ENCODE peak calls at places on chromosomes 13 and 19, in eight cellular contexts. G is neural crest cell, C is IMR-90, T is esophagus squamous epithelium, R is mammary epithelial cell, A is left ventricle myocardium inferior, W is HFF-Myc, B is cardiac fibroblast. I is an unnamed sample.

GRCh38 chr13:45340422-45341033 is 455 bp downstream of the TPT1 start:
- DNase-seq in G (peak), C (peak), T (peak), R (peak), A (peak), W (peak), B (peak), I (peak)

GRCh38 chr19:28014821-28015405 is 1198.0 kb downstream of the UQCRFS1 start:
- DNase-seq in G (no peak), C (no peak), T (no peak), R (no peak), A (no peak), W (no peak), B (no peak), I (no peak)

GRCh38 chr19:39335168-39335567 is 675 bp downstream of the GMFG start:
- DNase-seq in G (no peak), C (no peak), T (no peak), R (no peak), A (no peak), W (no peak), B (no peak), I (no peak)

GRCh38 chr13:20161275-20161950 is 561 bp upstream of the GJA3 start:
- DNase-seq in G (no peak), C (no peak), T (no peak), R (peak), A (no peak), W (no peak), B (no peak), I (no peak)

GRCh38 chr13:50319603-50320296 is 304.5 kb downstream of the KCNRG start:
- DNase-seq in G (no peak), C (peak), T (no peak), R (peak), A (no peak), W (no peak), B (peak), I (peak)

GRCh38 chr19:57511484-57511883 is 11.7 kb downstream of the ZNF773 start:
- DNase-seq in G (no peak), C (no peak), T (no peak), R (no peak), A (no peak), W (no peak), B (no peak), I (no peak)

GRCh38 chr19:39180749-39181148 is 16.0 kb upstream of the NCCRP1 start:
- DNase-seq in G (no peak), C (no peak), T (no peak), R (no peak), A (no peak), W (no peak), B (no peak), I (no peak)

GRCh38 chr13:60869941-60870613 is 473.1 kb downstream of the TDRD3 start:
- DNase-seq in G (no peak), C (no peak), T (no peak), R (no peak), A (peak), W (no peak), B (no peak), I (no peak)

GRCh38 chr19:53394522-53394973 is 401 bp upstream of the ZNF765 start:
- DNase-seq in G (no peak), C (peak), T (no peak), R (no peak), A (peak), W (no peak), B (no peak), I (no peak)

GRCh38 chr19:8922591-8922990 is 87.6 kb downstream of the MUC16 start:
- DNase-seq in G (no peak), C (no peak), T (no peak), R (no peak), A (no peak), W (no peak), B (no peak), I (no peak)

GRCh38 chr19:44796701-44797115 is 12.2 kb upstream of the BCAM start:
- DNase-seq in G (no peak), C (peak), T (no peak), R (no peak), A (peak), W (no peak), B (no peak), I (no peak)

GRCh38 chr13:24650157-24650556 is 30.1 kb upstream of the ATP12A start:
- DNase-seq in G (no peak), C (peak), T (no peak), R (no peak), A (no peak), W (peak), B (no peak), I (peak)

GRCh38 chr19:33064117-33064777 is 441 bp downstream of the RHPN2 start:
- DNase-seq in G (no peak), C (no peak), T (no peak), R (no peak), A (no peak), W (no peak), B (no peak), I (peak)

GRCh38 chr13:101579291-101579802 is 126.9 kb downstream of the ITGBL1 start:
- DNase-seq in G (no peak), C (peak), T (no peak), R (peak), A (no peak), W (no peak), B (peak), I (peak)

GRCh38 chr19:19743176-19743575 is 10.3 kb upstream of the ZNF14 start:
- DNase-seq in G (no peak), C (no peak), T (no peak), R (no peak), A (no peak), W (no peak), B (no peak), I (no peak)

GRCh38 chr19:8820234-8820633 is 11.9 kb downstream of the ZNF558 start:
- DNase-seq in G (no peak), C (no peak), T (no peak), R (no peak), A (no peak), W (no peak), B (no peak), I (no peak)

GRCh38 chr13:24033527-24034302 is 126.8 kb upstream of the SPATA13 start:
- DNase-seq in G (no peak), C (peak), T (no peak), R (no peak), A (no peak), W (peak), B (peak), I (peak)

GRCh38 chr13:106534844-106535551 is 464 bp downstream of the EFNB2 start:
- DNase-seq in G (no peak), C (peak), T (no peak), R (peak), A (peak), W (no peak), B (peak), I (peak)

GRCh38 chr13:110062077-110062776 is 244.7 kb downstream of the COL4A1 start:
- DNase-seq in G (no peak), C (peak), T (no peak), R (peak), A (peak), W (no peak), B (no peak), I (peak)

GRCh38 chr19:3366104-3366760 is at the start of gene NFIC:
- DNase-seq in G (no peak), C (peak), T (no peak), R (peak), A (peak), W (no peak), B (peak), I (peak)

GRCh38 chr13:75400775-75401174 is 81.2 kb downstream of the TBC1D4 start:
- DNase-seq in G (no peak), C (no peak), T (no peak), R (no peak), A (no peak), W (no peak), B (no peak), I (no peak)

GRCh38 chr19:20078696-20079095 is 896 bp downstream of the ZNF90 start:
- DNase-seq in G (peak), C (peak), T (no peak), R (peak), A (peak), W (no peak), B (peak), I (peak)

GRCh38 chr19:16559896-16560295 is 12.3 kb downstream of the SLC35E1 start:
- DNase-seq in G (no peak), C (no peak), T (no peak), R (no peak), A (no peak), W (no peak), B (no peak), I (no peak)

GRCh38 chr19:30084390-30084819 is 142.4 kb downstream of the URI1 start:
- DNase-seq in G (no peak), C (no peak), T (no peak), R (no peak), A (no peak), W (no peak), B (no peak), I (no peak)

GRCh38 chr13:113400621-113401451 is 36.9 kb upstream of the GRTP1 start:
- DNase-seq in G (no peak), C (no peak), T (no peak), R (no peak), A (peak), W (no peak), B (no peak), I (no peak)

GRCh38 chr13:94140027-94140426 is 339.5 kb downstream of the DCT start:
- DNase-seq in G (no peak), C (no peak), T (no peak), R (no peak), A (no peak), W (no peak), B (no peak), I (no peak)

GRCh38 chr19:32802840-32803239 is 66.7 kb downstream of the SLC7A9 start:
- DNase-seq in G (no peak), C (no peak), T (no peak), R (no peak), A (no peak), W (no peak), B (no peak), I (no peak)

GRCh38 chr13:113646921-113647340 is 11.1 kb downstream of the ATP4B start:
- DNase-seq in G (no peak), C (no peak), T (no peak), R (no peak), A (peak), W (no peak), B (no peak), I (no peak)

GRCh38 chr19:51799311-51799997 is 4.5 kb downstream of the FPR3 start:
- DNase-seq in G (no peak), C (peak), T (no peak), R (peak), A (peak), W (peak), B (peak), I (peak)

GRCh38 chr19:5059191-5059579 is 90.3 kb downstream of the KDM4B start:
- DNase-seq in G (no peak), C (no peak), T (no peak), R (no peak), A (no peak), W (no peak), B (no peak), I (no peak)

GRCh38 chr19:33550741-33551140 is 29.1 kb upstream of the PEPD start:
- DNase-seq in G (no peak), C (no peak), T (no peak), R (no peak), A (no peak), W (no peak), B (no peak), I (no peak)

GRCh38 chr19:29712744-29713516 is 2.1 kb downstream of the C19orf12 start:
- DNase-seq in G (no peak), C (no peak), T (no peak), R (no peak), A (no peak), W (no peak), B (no peak), I (no peak)

GRCh38 chr13:34108396-34108795 is 290.4 kb downstream of the RFC3 start:
- DNase-seq in G (no peak), C (no peak), T (no peak), R (peak), A (no peak), W (no peak), B (peak), I (peak)

GRCh38 chr13:34104853-34105252 is 286.9 kb downstream of the RFC3 start:
- DNase-seq in G (no peak), C (no peak), T (no peak), R (no peak), A (no peak), W (no peak), B (no peak), I (no peak)

GRCh38 chr13:34107814-34108213 is 289.9 kb downstream of the RFC3 start:
- DNase-seq in G (no peak), C (no peak), T (no peak), R (no peak), A (no peak), W (no peak), B (peak), I (peak)

DNA sequence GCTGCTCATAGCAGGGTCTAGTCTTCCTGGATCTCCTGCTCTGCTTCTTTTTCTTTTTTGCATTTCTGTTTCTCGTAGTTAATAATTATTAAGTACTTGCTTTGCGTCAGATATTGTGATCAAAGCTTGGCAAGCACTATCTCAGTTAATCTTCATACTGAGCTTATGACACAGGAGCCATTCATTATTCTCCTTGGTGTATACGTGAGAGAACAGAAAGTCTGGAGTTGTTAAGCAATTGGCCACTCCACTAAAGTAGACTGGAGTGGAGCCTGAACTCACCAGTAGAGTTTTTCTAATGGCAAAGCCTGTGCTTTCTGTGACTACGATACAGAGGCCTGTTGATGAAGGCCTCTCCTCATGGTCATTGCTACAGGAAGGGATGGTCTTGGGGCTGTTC is 285.9 kb downstream of the RFC3 start:
- DNase-seq in G (no peak), C (no peak), T (no peak), R (no peak), A (no peak), W (no peak), B (no peak), I (no peak)
- TF ChIP-seq CTCF in G (no peak), C (no peak), T (no peak), R (no peak), A (no peak), W (no peak), B (no peak), I (no peak)

DNA sequence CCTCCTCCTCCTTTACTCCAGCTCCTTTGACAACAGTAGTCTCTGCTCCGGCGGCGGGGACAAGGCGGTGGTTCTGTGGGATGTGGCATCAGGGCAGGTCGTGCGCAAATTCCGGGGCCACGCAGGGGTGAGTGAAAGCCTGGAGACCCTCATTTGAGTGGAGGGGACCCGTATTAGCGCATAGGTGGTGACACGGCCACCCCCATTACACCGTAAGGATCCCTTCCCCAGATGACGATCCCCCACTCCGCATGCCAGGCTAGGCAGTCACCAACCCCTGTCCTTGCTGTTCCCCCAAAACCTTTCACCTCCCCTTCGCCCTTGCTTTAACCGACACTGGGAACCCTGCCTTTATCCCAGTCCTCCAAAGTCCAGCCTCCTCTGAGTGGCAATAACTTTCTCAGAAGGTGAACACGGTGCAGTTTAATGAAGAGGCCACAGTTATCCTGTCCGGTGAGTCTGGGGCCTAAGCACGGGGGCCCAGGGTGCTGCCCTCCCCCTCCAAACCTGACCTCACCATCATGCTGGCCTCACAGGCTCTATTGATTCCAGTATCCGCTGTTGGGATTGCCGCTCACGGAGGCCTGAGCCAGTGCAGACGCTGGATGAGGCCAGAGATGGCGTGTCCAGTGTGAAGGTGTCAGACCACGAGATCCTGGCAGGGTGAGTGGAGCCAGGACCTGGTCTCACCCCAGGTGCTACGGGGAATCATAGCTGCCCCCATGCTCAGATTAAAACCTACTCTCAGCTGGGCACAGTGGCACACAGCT is 3.7 kb downstream of the WDR83 start:
- DNase-seq in G (no peak), C (no peak), T (no peak), R (no peak), A (no peak), W (no peak), B (no peak), I (no peak)
- TF ChIP-seq CTCF in G (no peak), C (no peak), T (no peak), R (no peak), A (no peak), W (no peak), B (no peak), I (no peak)

GRCh38 chr13:51643882-51644281 is 59.6 kb downstream of the WDFY2 start:
- DNase-seq in G (no peak), C (peak), T (no peak), R (peak), A (no peak), W (peak), B (peak), I (peak)

GRCh38 chr13:51644649-51645048 is 60.4 kb downstream of the WDFY2 start:
- DNase-seq in G (no peak), C (peak), T (no peak), R (peak), A (no peak), W (no peak), B (peak), I (peak)

GRCh38 chr13:51646041-51646670 is 61.9 kb downstream of the WDFY2 start:
- DNase-seq in G (no peak), C (no peak), T (no peak), R (no peak), A (no peak), W (no peak), B (no peak), I (no peak)

GRCh38 chr13:51645154-51645650 is 60.9 kb downstream of the WDFY2 start:
- DNase-seq in G (no peak), C (peak), T (no peak), R (peak), A (no peak), W (no peak), B (peak), I (peak)

DNA sequence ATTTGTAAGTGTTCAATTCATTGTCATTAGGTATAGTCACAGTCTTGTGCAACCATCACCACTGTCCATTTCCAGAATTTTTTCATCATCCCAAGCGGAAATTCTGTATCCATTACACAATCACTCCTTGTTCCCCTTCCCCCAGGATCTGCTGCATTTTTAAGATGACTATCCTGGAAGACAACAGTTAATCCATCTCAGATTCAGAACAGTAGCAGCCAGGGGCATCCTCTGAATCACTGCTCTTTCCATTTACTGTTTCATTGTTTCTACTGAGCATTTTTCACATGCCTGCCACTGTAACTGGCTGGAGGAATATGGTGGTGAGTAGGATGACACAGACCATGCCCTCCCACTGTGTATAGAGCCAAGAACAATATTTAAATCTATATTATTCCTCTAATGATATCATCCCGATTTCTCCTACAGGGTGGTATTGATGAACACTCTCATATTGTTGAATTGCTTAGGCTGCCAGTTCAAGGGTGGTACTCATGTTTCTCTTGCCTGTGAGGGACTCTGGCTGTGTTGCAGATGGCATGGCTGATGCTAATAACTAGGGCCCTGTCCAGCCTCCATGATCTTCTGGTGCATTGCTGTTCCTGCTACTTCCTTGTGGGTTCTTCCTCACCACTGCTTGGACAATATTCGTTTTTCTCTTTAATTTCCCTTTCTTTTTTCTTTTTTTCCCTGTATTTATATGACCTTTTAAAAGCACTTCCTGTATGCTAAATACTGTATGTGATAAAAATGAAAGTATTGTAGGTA is 59.0 kb downstream of the WDFY2 start:
- DNase-seq in G (no peak), C (peak), T (no peak), R (peak), A (no peak), W (peak), B (peak), I (peak)
- TF ChIP-seq CTCF in G (no peak), C (no peak), T (no peak), R (no peak), A (no peak), W (no peak), B (no peak), I (no peak)

DNA sequence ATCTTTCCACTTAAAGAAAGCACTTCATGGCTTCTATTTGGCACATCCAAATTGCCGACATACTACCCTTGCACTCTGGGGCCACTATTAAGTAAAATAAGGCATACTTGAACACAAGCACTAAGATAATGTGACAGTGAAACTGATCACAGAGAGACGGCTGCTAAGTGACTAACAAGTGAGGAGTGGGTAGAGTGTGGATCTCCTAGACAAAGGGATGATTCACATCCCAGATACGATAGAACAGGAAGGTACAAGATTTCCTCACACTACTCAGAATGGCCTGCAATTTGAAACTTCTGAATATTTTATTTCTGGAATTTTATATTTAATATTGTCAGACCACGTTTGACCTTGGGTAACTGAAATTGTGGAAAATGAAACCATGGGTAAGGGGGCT is 1721.8 kb upstream of the SPRY2 start:
- DNase-seq in G (no peak), C (no peak), T (no peak), R (no peak), A (no peak), W (no peak), B (no peak), I (no peak)
- TF ChIP-seq CTCF in G (no peak), C (no peak), T (no peak), R (no peak), A (no peak), W (no peak), B (no peak), I (no peak)

I was measured in fibroblast of the aortic adventitia.